ENCODE peak calls at places on chromosomes 4 and X, in eight cellular contexts. X is AG10803, I is HL-60, J is Caco-2, R is ovary, V is SK-N-SH, A is left ventricle myocardium inferior, S is brain microvascular endothelial cell. K is an unnamed sample.

GRCh38 chrX:16828126-16828908 is 41.8 kb downstream of the RBBP7 start:
- DNase-seq in X (peak), I (peak), J (no peak), R (no peak), V (no peak), A (no peak), S (peak), K (peak)

GRCh38 chr4:156803056-156803455 is 168.5 kb downstream of the PDGFC start:
- DNase-seq in X (peak), I (no peak), J (no peak), R (no peak), V (no peak), A (no peak), S (no peak), K (no peak)

GRCh38 chrX:139179592-139179991 is 350.9 kb upstream of the F9 start:
- DNase-seq in X (no peak), I (no peak), J (no peak), R (no peak), V (no peak), A (no peak), S (no peak), K (no peak)

GRCh38 chrX:32562261-32562660 is 649.1 kb downstream of the DMD start:
- DNase-seq in X (no peak), I (no peak), J (no peak), R (no peak), V (no peak), A (no peak), S (no peak), K (no peak)

GRCh38 chrX:70444326-70445196 is at the start of gene DLG3:
- DNase-seq in X (peak), I (no peak), J (peak), R (peak), V (peak), A (no peak), S (no peak), K (no peak)

GRCh38 chrX:480861-481417 is 94.2 kb upstream of the PPP2R3B start:
- DNase-seq in X (no peak), I (no peak), J (no peak), R (no peak), V (no peak), A (no peak), S (no peak), K (no peak)

GRCh38 chr4:180436366-180436765 is 1806.8 kb upstream of the TENM3 start:
- DNase-seq in X (no peak), I (no peak), J (no peak), R (no peak), V (no peak), A (no peak), S (no peak), K (no peak)

GRCh38 chrX:4850312-4850711 is 1136.9 kb upstream of the PRKX start:
- DNase-seq in X (no peak), I (no peak), J (no peak), R (no peak), V (no peak), A (no peak), S (no peak), K (no peak)

GRCh38 chr4:121822796-121823504 is 733 bp downstream of the CCNA2 start:
- DNase-seq in X (no peak), I (peak), J (peak), R (peak), V (peak), A (no peak), S (peak), K (no peak)

GRCh38 chr4:158729716-158730559 is 6.7 kb upstream of the PPID start:
- DNase-seq in X (peak), I (peak), J (peak), R (peak), V (peak), A (peak), S (peak), K (peak)

DNA sequence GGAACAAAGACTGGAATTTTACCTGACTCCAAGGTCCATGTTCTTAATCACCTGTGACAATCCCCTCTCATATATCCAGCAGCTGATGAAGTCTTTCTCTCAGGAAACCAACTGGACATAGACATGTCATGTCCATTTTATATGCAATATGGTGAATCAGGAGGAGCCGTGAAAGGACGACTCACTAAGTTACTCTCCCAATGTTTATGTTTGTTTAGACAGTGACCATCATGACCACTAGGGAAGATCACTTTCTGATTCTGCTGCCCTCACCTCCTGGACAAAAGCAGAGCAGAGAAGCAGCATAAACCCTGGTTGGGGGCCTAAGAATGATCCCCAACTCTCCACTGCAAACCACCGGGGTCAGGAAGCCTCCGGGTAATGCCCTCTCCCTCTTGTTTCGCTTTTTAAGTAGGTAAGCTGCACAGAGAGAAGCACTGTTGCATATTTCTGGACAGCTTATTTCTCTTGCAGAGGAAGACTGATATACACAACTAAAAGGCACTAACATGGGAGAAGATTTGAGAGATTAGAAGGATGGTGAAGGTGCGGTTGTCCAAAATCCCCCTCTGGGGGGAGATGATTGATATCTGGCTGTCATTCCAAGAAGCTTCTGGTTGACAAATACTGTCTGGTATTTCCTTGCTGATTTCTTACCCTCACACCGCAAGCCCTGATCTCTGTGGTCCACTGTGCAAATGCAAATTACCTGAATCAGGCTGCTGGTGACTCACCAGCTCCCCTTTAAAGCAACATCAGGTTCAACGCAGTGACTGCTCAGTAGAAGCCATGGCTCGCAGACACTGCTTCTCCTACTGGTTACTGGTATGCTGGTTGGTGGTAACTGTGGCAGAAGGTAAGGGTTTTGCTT is at the start of gene ODAPH:
- DNase-seq in X (no peak), I (no peak), J (peak), R (no peak), V (no peak), A (no peak), S (peak), K (peak)
- TF ChIP-seq CTCF in X (peak), I (no peak), J (no peak), R (no peak), V (peak), A (no peak), S (peak), K (no peak)

DNA sequence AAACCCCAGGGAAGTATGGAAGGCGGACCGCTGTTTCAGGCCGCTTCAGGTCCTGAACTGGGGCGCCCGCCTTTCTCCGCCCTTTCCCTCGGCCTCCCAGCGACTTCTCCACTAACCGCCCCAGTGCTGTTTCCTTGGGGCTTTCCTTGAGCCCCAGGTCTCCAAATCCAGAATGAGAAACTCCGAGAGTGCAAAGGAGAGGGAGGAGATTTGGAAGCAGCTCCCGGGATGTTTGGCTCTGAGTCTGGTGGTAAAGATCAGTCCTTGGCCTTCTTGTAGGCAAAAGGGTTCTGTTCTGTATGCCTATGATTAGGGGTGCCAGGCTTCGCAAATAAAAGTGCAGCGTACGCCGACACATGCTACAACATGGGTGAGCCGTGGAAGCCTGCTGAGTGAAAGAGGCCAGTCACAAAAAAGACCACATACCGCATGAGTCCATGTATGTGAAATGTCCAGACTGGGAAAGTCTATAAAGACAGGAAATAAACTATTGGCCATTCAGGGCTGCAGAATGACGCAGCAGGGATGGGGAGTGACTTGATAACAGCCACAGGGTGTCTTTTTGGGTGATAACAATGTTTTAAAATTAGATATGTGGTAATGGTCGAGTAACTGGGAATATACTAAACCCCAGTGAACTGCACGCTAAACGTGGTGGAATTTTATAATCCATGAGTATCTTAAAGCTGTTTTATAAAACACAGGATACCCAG is 99.8 kb downstream of the TRAPPC11 start:
- DNase-seq in X (no peak), I (no peak), J (no peak), R (no peak), V (no peak), A (no peak), S (no peak), K (no peak)
- H3K4me3 ChIP-seq in X (no peak), I (no peak), J (no peak), R (no peak), V (no peak), A (peak), S (no peak), K (no peak)

DNA sequence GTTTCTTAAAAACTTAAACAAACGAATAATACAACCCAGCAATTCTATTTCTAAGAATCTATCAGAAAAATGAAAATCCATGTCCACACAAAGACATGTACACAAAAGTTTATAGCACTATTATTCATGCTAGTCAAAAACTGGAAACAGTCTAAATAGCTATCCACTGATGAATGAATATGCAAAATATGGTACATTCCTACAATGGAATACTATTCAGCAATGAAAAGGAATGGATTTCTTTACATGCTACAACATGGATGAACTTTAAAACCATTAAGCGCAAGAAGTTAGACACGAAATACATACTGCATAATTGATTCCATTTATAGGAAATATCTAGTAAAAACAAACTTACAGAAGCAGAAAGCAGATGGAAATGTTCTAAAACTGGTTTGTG is 43.3 kb downstream of the HELT start:
- DNase-seq in X (no peak), I (no peak), J (no peak), R (no peak), V (no peak), A (no peak), S (no peak), K (no peak)
- TF ChIP-seq CTCF in X (no peak), I (no peak), J (no peak), R (no peak), V (no peak), A (no peak), S (no peak), K (no peak)

GRCh38 chrX:7444967-7445366 is 297.0 kb upstream of the PUDP start:
- DNase-seq in X (no peak), I (no peak), J (no peak), R (no peak), V (no peak), A (no peak), S (no peak), K (no peak)
- H3K4me3 ChIP-seq in X (no peak), I (no peak), J (no peak), R (no peak), V (no peak), A (no peak), S (no peak), K (no peak)

DNA sequence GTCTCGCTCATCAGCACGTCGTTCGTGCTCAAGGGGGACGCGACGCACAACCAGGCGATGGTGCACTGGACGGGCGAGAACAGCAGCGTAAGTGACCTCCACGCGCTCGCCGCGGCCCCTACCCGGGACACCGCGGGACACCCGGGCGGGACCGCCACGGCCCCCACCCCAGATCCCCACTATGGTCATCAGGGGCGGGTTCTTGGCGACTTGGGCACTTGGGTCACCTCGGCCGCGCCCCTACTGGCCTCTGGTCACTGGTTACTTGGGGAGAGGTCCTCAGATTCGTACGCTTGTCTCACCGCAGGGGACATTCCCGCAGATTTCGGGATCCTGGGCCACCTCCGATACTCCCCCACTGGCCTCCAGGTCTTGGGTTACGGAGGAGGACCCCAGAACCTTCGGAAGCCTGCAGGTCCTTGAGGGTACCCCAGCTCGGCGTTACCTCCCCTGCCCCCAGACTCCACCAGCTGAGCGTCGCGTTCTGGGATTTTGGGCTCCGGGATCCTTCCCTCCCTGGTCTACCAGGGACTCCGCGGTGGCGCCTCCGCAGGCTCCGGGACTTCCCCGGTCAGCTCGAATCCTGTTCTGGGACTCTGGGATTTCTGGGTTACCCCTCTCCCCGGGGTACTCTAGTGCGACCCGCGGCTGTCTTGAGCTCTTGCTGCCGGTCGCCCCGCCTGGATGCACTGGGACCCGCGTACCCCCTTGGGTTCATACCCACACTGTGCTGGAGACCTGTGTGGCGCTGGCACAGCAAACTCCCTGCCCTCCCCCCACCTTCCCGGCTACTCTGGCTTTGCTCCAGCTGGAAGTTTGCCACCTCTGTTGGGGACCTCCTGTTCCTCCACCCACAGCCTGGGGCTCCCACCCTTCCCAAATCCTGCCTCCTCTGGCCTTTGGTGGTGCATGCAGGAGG is 961 bp downstream of the SORCS2 start:
- DNase-seq in X (no peak), I (no peak), J (no peak), R (peak), V (peak), A (no peak), S (no peak), K (no peak)
- TF ChIP-seq CTCF in X (peak), I (no peak), J (no peak), R (no peak), V (no peak), A (no peak), S (peak), K (no peak)

DNA sequence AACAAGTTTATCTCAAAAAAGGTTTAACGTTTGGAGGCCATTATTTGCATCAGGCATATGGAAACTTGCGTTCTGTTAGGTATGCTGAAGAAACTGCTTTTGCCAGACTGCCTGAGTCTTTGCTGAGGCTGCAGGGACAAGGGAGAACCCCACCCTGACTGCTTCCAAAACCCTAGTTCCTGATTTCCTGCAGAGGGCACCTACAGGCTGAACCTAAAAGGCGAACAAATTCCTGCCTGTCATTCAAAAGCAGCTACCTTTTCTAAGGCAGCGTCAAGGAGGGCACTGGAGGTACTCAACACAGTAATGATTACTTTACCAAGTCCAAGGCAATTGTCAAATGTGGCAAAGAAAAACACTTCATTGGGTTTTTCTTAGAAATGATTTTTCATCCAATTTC is 578 bp upstream of the CORIN start:
- DNase-seq in X (no peak), I (no peak), J (peak), R (no peak), V (no peak), A (no peak), S (no peak), K (no peak)
- H3K4me3 ChIP-seq in X (no peak), I (no peak), J (no peak), R (no peak), V (no peak), A (peak), S (no peak), K (no peak)

DNA sequence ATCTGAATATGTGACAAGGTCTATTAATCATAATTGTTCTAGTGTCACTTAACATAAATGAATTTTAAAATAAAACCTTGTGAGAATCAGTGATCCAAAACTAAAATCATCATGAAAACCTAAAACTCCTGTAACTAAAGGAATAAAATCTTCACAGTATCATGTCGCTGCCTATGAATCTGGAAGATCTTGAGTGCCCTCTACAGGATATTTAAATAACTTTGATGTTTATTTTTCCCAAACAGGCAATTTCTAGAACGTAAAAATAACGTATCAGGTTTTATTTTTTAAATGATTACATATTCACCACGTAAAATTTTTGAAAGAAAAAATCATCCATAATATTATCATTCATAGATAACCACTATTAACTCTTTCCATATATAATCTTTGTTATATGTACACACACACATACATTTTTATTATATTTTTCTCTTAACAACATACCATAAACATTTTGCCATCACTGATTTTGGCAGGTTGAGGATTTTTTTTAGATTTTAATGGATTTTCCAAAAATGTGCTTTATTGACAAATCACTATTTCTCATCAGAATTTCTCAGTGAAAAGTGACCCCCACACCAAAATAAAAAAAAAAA is 79.6 kb downstream of the COMMD8 start:
- DNase-seq in X (peak), I (no peak), J (peak), R (no peak), V (peak), A (no peak), S (no peak), K (peak)
- TF ChIP-seq CTCF in X (peak), I (no peak), J (peak), R (no peak), V (peak), A (peak), S (peak), K (peak)

K was measured in astrocyte of the cerebellum.